ENCODE peak calls at places on chromosomes 7 and 10, in ten cellular contexts. M is endodermal cell, B is AG04450, C is breast epithelium, I is astrocyte, U is tibial nerve, O is mammary epithelial cell, L is cardiac muscle cell, J is neuronal stem cell, P is ovary. S is an unnamed sample. For H3K27me3, the result is how much of the 10 kb centered on the place peaks cover.

GRCh38 chr7:17663056-17663675 is 277.1 kb downstream of the SNX13 start:
- DNase-seq in M (no peak), B (peak), C (no peak), I (peak), U (no peak), O (peak), L (peak), J (no peak), P (no peak), S (no peak)

GRCh38 chr7:461453-462172 is 58.0 kb downstream of the PDGFA start:
- DNase-seq in M (no peak), B (no peak), C (no peak), I (no peak), U (no peak), O (no peak), L (peak), J (no peak), P (no peak), S (no peak)

GRCh38 chr10:88991161-88991899 is 732 bp downstream of the FAS start:
- DNase-seq in M (peak), B (no peak), C (peak), I (peak), U (peak), O (peak), L (peak), J (peak), P (peak), S (peak)

GRCh38 chr7:70693690-70694356 is 438.1 kb upstream of the GALNT17 start:
- DNase-seq in M (peak), B (no peak), C (peak), I (peak), U (peak), O (peak), L (peak), J (peak), P (peak), S (peak)

GRCh38 chr10:121788717-121789116 is 139.1 kb downstream of the ATE1 start:
- DNase-seq in M (no peak), B (no peak), C (no peak), I (no peak), U (no peak), O (no peak), L (no peak), J (no peak), P (no peak), S (no peak)

GRCh38 chr10:129673292-129673691 is 206.3 kb downstream of the MGMT start:
- DNase-seq in M (no peak), B (no peak), C (no peak), I (no peak), U (no peak), O (no peak), L (no peak), J (no peak), P (no peak), S (no peak)

GRCh38 chr7:13998866-13999265 is 9.4 kb upstream of the ETV1 start:
- DNase-seq in M (no peak), B (no peak), C (no peak), I (no peak), U (no peak), O (no peak), L (no peak), J (no peak), P (no peak), S (no peak)

GRCh38 chr7:139896831-139897230 is 67.8 kb downstream of the TBXAS1 start:
- DNase-seq in M (no peak), B (no peak), C (no peak), I (no peak), U (no peak), O (no peak), L (peak), J (no peak), P (no peak), S (no peak)

GRCh38 chr10:2212196-2212719 is 474.9 kb upstream of the ADARB2 start:
- DNase-seq in M (no peak), B (no peak), C (no peak), I (no peak), U (no peak), O (no peak), L (no peak), J (no peak), P (no peak), S (no peak)

GRCh38 chr10:79436066-79436849 is 9.2 kb downstream of the ZCCHC24 start:
- DNase-seq in M (no peak), B (no peak), C (no peak), I (no peak), U (no peak), O (no peak), L (no peak), J (no peak), P (peak), S (no peak)

GRCh38 chr7:126702242-126703016 is 550.3 kb downstream of the GRM8 start:
- DNase-seq in M (no peak), B (no peak), C (no peak), I (peak), U (no peak), O (no peak), L (peak), J (no peak), P (no peak), S (no peak)

GRCh38 chr10:12195281-12195602 is 449 bp downstream of the NUDT5 start:
- DNase-seq in M (no peak), B (no peak), C (no peak), I (no peak), U (no peak), O (no peak), L (no peak), J (no peak), P (no peak), S (no peak)

GRCh38 chr7:36490335-36490940 is 100.8 kb downstream of the ANLN start:
- DNase-seq in M (no peak), B (no peak), C (no peak), I (peak), U (no peak), O (no peak), L (peak), J (no peak), P (no peak), S (no peak)

GRCh38 chr10:68348265-68348741 is 15.6 kb upstream of the PBLD start:
- DNase-seq in M (peak), B (no peak), C (no peak), I (peak), U (no peak), O (peak), L (peak), J (no peak), P (no peak), S (peak)

GRCh38 chr10:56633876-56634452 is 272.9 kb upstream of the ZWINT start:
- DNase-seq in M (no peak), B (no peak), C (no peak), I (no peak), U (no peak), O (no peak), L (no peak), J (no peak), P (no peak), S (no peak)

GRCh38 chr10:6036861-6037321 is 25.3 kb downstream of the IL2RA start:
- DNase-seq in M (peak), B (no peak), C (no peak), I (no peak), U (no peak), O (no peak), L (no peak), J (no peak), P (no peak), S (no peak)

GRCh38 chr10:122141821-122142651 is 129.1 kb upstream of the BTBD16 start:
- DNase-seq in M (no peak), B (no peak), C (no peak), I (peak), U (no peak), O (peak), L (no peak), J (no peak), P (no peak), S (peak)

GRCh38 chr7:87128883-87129282 is 23.4 kb upstream of the DMTF1 start:
- DNase-seq in M (peak), B (no peak), C (no peak), I (no peak), U (no peak), O (no peak), L (no peak), J (peak), P (no peak), S (no peak)

GRCh38 chr7:22586101-22586805 is 86.3 kb upstream of the STEAP1B start:
- DNase-seq in M (no peak), B (no peak), C (no peak), I (peak), U (no peak), O (no peak), L (no peak), J (no peak), P (no peak), S (no peak)

GRCh38 chr10:12782537-12782936 is 219.0 kb downstream of the CCDC3 start:
- DNase-seq in M (peak), B (no peak), C (no peak), I (no peak), U (no peak), O (peak), L (peak), J (peak), P (peak), S (peak)

GRCh38 chr7:25384820-25385560 is 156.7 kb upstream of the NPVF start:
- DNase-seq in M (no peak), B (no peak), C (no peak), I (no peak), U (no peak), O (no peak), L (no peak), J (no peak), P (no peak), S (no peak)

GRCh38 chr10:109914966-109915365 is 8.3 kb downstream of the XPNPEP1 start:
- DNase-seq in M (no peak), B (peak), C (no peak), I (peak), U (no peak), O (peak), L (peak), J (no peak), P (no peak), S (no peak)

GRCh38 chr7:100157334-100158228 is 942 bp downstream of the TRAPPC14 start:
- DNase-seq in M (peak), B (no peak), C (no peak), I (peak), U (peak), O (peak), L (peak), J (no peak), P (peak), S (peak)

GRCh38 chr10:122368502-122369254 is 5.8 kb upstream of the PLEKHA1 start:
- DNase-seq in M (no peak), B (no peak), C (no peak), I (no peak), U (no peak), O (no peak), L (no peak), J (no peak), P (no peak), S (no peak)

GRCh38 chr7:67937717-67938191 is 941.1 kb downstream of the TYW1 start:
- DNase-seq in M (no peak), B (no peak), C (no peak), I (peak), U (no peak), O (peak), L (peak), J (peak), P (peak), S (no peak)

GRCh38 chr7:91784469-91784868 is 96.0 kb downstream of the MTERF1 start:
- DNase-seq in M (no peak), B (peak), C (no peak), I (peak), U (no peak), O (peak), L (peak), J (no peak), P (no peak), S (no peak)

GRCh38 chr7:2710256-2710655 is 22.3 kb downstream of the AMZ1 start:
- DNase-seq in M (no peak), B (no peak), C (no peak), I (no peak), U (no peak), O (no peak), L (no peak), J (no peak), P (no peak), S (no peak)

GRCh38 chr10:110617455-110618162 is 26.5 kb upstream of the RBM20 start:
- DNase-seq in M (no peak), B (no peak), C (no peak), I (no peak), U (no peak), O (no peak), L (no peak), J (no peak), P (no peak), S (no peak)

GRCh38 chr10:3231951-3232730 is 59.6 kb upstream of the PITRM1 start:
- DNase-seq in M (no peak), B (no peak), C (no peak), I (peak), U (peak), O (no peak), L (peak), J (no peak), P (no peak), S (no peak)

GRCh38 chr7:101121996-101122932 is 4.6 kb upstream of the SERPINE1 start:
- DNase-seq in M (peak), B (peak), C (no peak), I (peak), U (peak), O (peak), L (peak), J (no peak), P (peak), S (no peak)

DNA sequence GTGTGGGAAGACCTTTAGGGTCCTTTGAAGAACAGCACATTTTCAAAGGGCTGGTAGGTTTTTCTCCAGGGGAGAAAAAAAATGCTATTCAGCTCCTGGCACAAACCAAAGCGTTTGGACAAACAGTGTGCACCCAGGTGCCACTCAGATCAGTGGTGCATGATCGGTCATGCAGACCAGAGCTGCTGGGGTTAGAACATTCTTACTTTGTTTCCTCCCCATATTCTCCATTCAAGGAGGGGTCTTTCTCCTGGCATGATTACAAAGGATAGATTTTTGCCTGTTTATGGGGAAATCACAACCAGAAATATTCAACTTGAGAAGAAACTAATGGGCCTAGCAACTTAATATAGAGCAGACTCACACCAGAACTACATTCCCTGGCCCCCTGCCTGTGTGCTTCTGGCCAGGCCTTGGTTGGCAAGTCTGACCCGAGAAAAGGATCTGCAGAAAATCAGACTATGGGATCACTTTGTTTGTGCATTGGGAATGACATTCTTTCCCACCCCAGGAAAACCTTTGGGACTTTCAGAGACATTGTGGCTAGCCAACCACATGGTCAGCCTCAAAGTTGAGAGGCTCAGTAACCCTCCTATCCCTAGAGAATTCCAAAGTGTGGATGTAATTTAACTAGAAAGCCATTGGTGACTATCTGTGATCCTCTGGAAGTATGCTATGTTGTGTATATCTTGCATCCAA is 82.3 kb upstream of the FGL2 start:
- DNase-seq in M (no peak), B (no peak), C (no peak), I (peak), U (no peak), O (no peak), L (no peak), J (no peak), P (no peak), S (no peak)
- H3K4me3 ChIP-seq in M (no peak), B (no peak), C (no peak), I (no peak), U (no peak), O (no peak), L (no peak), J (no peak), P (no peak), S (no peak)

DNA sequence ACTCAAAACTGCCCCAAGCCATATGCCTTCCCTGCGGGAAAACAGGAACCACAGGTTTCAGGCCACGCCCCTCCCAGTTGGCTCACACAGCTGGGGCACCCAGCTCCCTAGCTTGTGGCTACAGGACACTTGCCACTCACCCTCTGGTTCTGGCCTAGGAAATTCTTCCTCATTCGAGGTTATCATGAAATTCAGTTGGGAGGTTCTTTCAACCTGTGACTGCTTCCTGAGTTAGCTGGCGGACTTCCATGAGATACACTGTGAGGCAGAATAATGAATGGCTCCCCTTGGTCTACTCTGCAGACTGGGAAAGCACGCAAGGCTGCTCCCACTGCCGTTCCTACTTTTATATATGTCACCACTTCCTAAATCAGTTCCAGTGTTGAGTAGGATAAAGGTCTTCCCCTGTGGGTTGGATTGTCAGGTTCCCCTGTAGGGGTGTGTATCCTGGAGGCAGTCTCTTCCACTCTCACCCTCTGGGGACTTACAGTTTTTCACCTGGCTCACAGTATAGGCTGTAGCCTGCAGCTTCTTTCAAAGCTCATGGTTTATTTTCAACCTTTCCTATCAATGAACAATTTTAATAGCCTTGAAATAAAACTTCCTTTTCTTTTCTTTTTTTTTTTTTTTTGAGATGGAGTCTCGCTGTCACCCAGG is 37.0 kb downstream of the GPR22 start:
- DNase-seq in M (no peak), B (no peak), C (peak), I (no peak), U (peak), O (peak), L (peak), J (no peak), P (no peak), S (no peak)
- H3K27me3 ChIP-seq in M (under half), B (under half), C (under half), I (under half), U (under half), O (under half), L (under half), J (under half), P (under half), S (under half)

GRCh38 chr10:33330543-33331019 is 3.9 kb downstream of the NRP1 start:
- DNase-seq in M (peak), B (peak), C (peak), I (peak), U (peak), O (peak), L (peak), J (peak), P (peak), S (peak)

GRCh38 chr10:33331020-33331557 is 3.4 kb downstream of the NRP1 start:
- DNase-seq in M (no peak), B (no peak), C (no peak), I (no peak), U (no peak), O (no peak), L (no peak), J (no peak), P (no peak), S (peak)

GRCh38 chr10:33333260-33334169 is 952 bp downstream of the NRP1 start:
- DNase-seq in M (no peak), B (no peak), C (no peak), I (peak), U (no peak), O (peak), L (peak), J (peak), P (no peak), S (peak)

GRCh38 chr10:33334170-33334838 is at the start of gene NRP1:
- DNase-seq in M (peak), B (no peak), C (no peak), I (no peak), U (peak), O (no peak), L (peak), J (peak), P (peak), S (peak)

GRCh38 chr10:33332183-33333031 is 2.1 kb downstream of the NRP1 start:
- DNase-seq in M (no peak), B (no peak), C (no peak), I (peak), U (no peak), O (no peak), L (peak), J (no peak), P (no peak), S (peak)
- H3K4me3 ChIP-seq in M (peak), B (peak), C (peak), I (peak), U (peak), O (peak), L (peak), J (peak), P (peak), S (peak)

GRCh38 chr7:27107901-27108381 is 5.5 kb upstream of the HOXA2 start:
- DNase-seq in M (peak), B (no peak), C (no peak), I (peak), U (no peak), O (no peak), L (no peak), J (no peak), P (no peak), S (no peak)

GRCh38 chr7:27105161-27106122 is 3.0 kb upstream of the HOXA2 start:
- DNase-seq in M (no peak), B (no peak), C (no peak), I (peak), U (no peak), O (peak), L (no peak), J (no peak), P (no peak), S (no peak)

GRCh38 chr7:27107391-27107900 is 5.0 kb upstream of the HOXA2 start:
- DNase-seq in M (no peak), B (no peak), C (no peak), I (peak), U (no peak), O (peak), L (no peak), J (no peak), P (no peak), S (no peak)

GRCh38 chr7:27106906-27107250 is 4.4 kb upstream of the HOXA2 start:
- DNase-seq in M (no peak), B (no peak), C (no peak), I (no peak), U (no peak), O (no peak), L (no peak), J (no peak), P (no peak), S (no peak)

DNA sequence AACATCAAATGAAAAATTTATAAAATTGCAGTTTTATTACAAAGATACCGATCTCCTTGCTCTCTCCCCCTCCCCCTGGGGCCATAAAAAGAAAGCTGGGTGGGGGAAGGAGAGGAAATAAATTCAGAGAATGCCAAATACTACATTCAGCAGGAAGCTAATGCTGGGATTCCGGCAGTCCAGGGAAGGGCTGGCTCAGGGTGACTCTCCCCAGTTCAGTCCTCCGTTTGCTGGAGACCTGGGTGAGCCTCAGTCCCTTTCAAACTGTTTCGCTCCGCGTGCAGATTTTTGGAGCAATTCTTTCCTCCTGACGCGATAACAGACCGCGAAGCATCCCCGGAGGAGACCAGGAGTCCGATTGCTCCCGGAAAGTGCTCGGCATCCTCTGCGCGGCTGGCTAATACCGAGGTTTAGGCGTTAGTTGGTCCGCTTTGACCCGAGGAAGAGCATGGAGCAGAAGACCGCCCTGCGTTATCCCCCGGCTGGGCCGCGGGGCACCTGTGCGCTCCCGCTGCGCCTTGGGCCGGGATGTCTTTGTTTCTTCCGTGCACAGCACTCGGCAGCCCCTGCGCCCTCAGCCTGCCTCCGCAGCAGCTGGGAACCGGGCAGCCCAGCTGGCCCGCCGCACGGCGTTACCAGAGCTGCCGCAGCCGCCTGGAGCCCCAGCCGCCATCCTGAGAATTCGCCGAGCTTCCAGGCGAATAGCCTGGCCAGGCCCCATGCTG is 3.9 kb upstream of the HOXA2 start:
- DNase-seq in M (peak), B (no peak), C (no peak), I (peak), U (no peak), O (peak), L (no peak), J (no peak), P (no peak), S (no peak)
- H3K27me3 ChIP-seq in M (half or more), B (under half), C (under half), I (half or more), U (half or more), O (under half), L (half or more), J (half or more), P (under half), S (half or more)

S was measured in BE2C.